ENCODE peak calls at places on chromosomes 4 and X, in nine cellular contexts. C is epithelial cell of esophagus, O is HFF-Myc, Y is MM.1S, N is OCI-LY7, T is astrocyte, Z is type B pancreatic cell, U is progenitor cell of endocrine pancreas, R is retinal pigment epithelial cell. H is an unnamed sample.
A peak's percentile ranks its signal among the peaks of the same experiment; 100 is the strongest.

GRCh38 chr4:143438710-143439109 is 74.8 kb upstream of the SMARCA5 start:
- DNase-seq in Z (no peak), Y (no peak), O (no peak), C (no peak), T (no peak), R (no peak), U (no peak), N (no peak), H (no peak)

GRCh38 chr4:81198151-81198550 is 16.9 kb downstream of the PRKG2 start:
- DNase-seq in U (no peak), Z (no peak), N (no peak), R (peak; percentile 69), C (peak; percentile 11), T (no peak), Y (no peak), O (no peak), H (no peak)

GRCh38 chr4:128913228-128913627 is 103.7 kb downstream of the JADE1 start:
- DNase-seq in O (no peak), U (no peak), C (no peak), Z (no peak), N (no peak), T (no peak), Y (no peak), R (no peak), H (peak; percentile 9)

GRCh38 chr4:129146639-129147038 is 50.7 kb downstream of the C4orf33 start:
- DNase-seq in C (no peak), O (no peak), R (no peak), T (no peak), N (no peak), Y (no peak), U (no peak), Z (no peak), H (no peak)

GRCh38 chr4:48546336-48546735 is 56.3 kb downstream of the ZAR1 start:
- DNase-seq in U (no peak), N (peak; percentile 55), T (peak; percentile 18), Y (peak; percentile 37), R (no peak), Z (no peak), O (peak; percentile 4), C (peak; percentile 24), H (no peak)

GRCh38 chr4:77465271-77465670 is 140.3 kb upstream of the CXCL13 start:
- DNase-seq in T (no peak), U (no peak), O (no peak), Z (no peak), N (no peak), C (peak; percentile 50), Y (no peak), R (no peak), H (no peak)

GRCh38 chr4:16205298-16206164 is 20.7 kb downstream of the TAPT1 start:
- DNase-seq in O (no peak), N (peak; percentile 86), T (no peak), R (no peak), C (peak; percentile 46), Y (peak; percentile 39), U (no peak), Z (no peak), H (peak; percentile 40)

GRCh38 chr4:5719329-5720055 is 8.5 kb downstream of the EVC start:
- DNase-seq in U (no peak), N (no peak), R (no peak), Y (no peak), O (no peak), Z (no peak), T (no peak), C (no peak), H (no peak)

GRCh38 chr4:82801910-82802521 is 3.4 kb upstream of the SCD5 start:
- DNase-seq in N (peak; percentile 12), Z (no peak), Y (no peak), T (peak; percentile 22), C (peak; percentile 66), R (no peak), O (no peak), U (no peak), H (no peak)

GRCh38 chr4:24748758-24749350 is 46.5 kb upstream of the SOD3 start:
- DNase-seq in U (no peak), Y (no peak), T (no peak), Z (no peak), R (no peak), C (no peak), O (no peak), N (no peak), H (no peak)

GRCh38 chr4:151960449-151961246 is 199.8 kb upstream of the GATB start:
- DNase-seq in Z (no peak), N (no peak), C (peak; percentile 34), T (no peak), O (no peak), R (no peak), Y (no peak), U (no peak), H (no peak)

GRCh38 chr4:102868782-102869568 is at the start of gene CISD2:
- DNase-seq in C (peak; percentile 93), T (peak; percentile 80), Y (peak; percentile 94), O (peak; percentile 68), Z (peak; percentile 94), R (peak; percentile 70), N (peak; percentile 94), U (peak; percentile 87), H (peak; percentile 91)

GRCh38 chrX:50903387-50904027 is 7.0 kb upstream of the BMP15 start:
- DNase-seq in Z (no peak), Y (peak; percentile 11), R (peak; percentile 2), U (peak; percentile 24), T (peak; percentile 1), N (peak; percentile 16), O (no peak), C (peak; percentile 53), H (peak; percentile 38)

GRCh38 chr4:55364691-55365346 is 18.8 kb downstream of the SRD5A3 start:
- DNase-seq in T (no peak), C (no peak), R (no peak), N (no peak), U (no peak), O (no peak), Y (no peak), Z (no peak), H (no peak)

DNA sequence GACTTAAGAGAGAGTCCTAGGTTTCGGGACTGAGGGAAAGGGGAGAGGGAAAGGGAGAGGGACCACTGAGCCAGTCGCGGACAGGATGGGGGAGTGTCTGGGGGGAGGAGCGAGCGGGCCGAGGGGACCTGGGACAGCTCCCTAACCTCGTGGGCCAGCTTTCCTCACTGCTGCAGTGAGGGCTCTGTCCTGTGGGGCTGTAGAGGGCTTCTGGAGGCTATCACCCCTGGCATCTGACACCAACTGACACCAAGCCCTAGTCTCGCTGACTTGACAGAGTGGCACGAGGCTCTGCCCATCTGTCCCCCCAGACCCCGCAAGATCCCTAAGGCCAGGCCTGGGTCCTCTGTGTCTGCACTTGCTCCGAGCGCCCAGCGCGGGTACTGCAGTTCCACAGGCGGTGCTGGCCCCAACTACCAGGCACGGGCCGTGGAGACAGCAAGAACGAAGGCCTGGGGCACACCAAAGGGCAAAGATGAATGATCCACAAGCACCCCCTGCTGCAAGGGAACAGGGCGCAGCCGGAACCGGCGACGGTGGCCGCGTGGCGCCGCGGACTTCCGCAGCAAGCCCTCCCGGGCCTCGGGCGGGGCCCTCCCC is 465 bp downstream of the HAUS7 start:
- DNase-seq in O (no peak), T (no peak), Z (no peak), U (no peak), N (peak; percentile 49), R (no peak), Y (peak; percentile 29), C (peak; percentile 27), H (no peak)
- TF ChIP-seq CTCF in O (no peak), T (no peak), Z (peak; percentile 43), U (no peak), N (no peak), R (no peak), Y (peak; percentile 18), C (no peak), H (no peak)

GRCh38 chr4:71272976-71273375 is 65.8 kb upstream of the SLC4A4 start:
- DNase-seq in U (no peak), N (no peak), T (no peak), R (no peak), Y (no peak), C (no peak), O (no peak), Z (no peak), H (no peak)

GRCh38 chr4:71267244-71267643 is 71.6 kb upstream of the SLC4A4 start:
- DNase-seq in Z (no peak), R (no peak), U (no peak), O (no peak), T (peak; percentile 45), Y (no peak), N (no peak), C (no peak), H (no peak)

GRCh38 chr4:71269241-71269640 is 69.6 kb upstream of the SLC4A4 start:
- DNase-seq in R (no peak), Y (no peak), O (no peak), Z (no peak), U (no peak), C (no peak), T (peak; percentile 40), N (no peak), H (no peak)

GRCh38 chr4:71268156-71268555 is 70.7 kb upstream of the SLC4A4 start:
- DNase-seq in R (no peak), N (no peak), Y (no peak), O (no peak), Z (no peak), U (no peak), C (no peak), T (peak; percentile 43), H (no peak)

DNA sequence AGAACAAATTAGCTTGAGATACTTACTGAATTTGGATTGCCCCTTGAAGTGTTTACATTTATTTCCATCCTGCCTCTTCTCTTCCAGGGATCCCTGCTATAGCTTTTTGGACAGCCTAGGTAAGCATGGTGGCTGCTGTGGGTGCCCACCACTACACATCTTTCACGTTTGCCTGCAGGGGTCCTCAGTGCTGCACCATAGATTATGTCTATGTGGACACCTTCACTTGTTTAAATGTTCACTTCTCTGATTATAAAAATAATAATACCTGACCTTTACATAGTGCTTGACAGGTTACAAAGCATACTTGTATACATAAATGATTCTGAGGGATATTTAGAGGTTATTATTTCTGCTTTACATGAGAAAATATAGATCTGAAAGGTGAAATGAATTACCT is 67.9 kb upstream of the SLC4A4 start:
- DNase-seq in O (no peak), C (peak; percentile 40), R (no peak), T (no peak), U (no peak), Y (no peak), N (peak; percentile 14), Z (no peak), H (no peak)
- TF ChIP-seq CTCF in O (peak; percentile 44), C (no peak), R (peak; percentile 63), T (peak; percentile 41), U (peak; percentile 50), Y (peak; percentile 31), N (peak; percentile 71), Z (peak; percentile 63), H (peak; percentile 52)

DNA sequence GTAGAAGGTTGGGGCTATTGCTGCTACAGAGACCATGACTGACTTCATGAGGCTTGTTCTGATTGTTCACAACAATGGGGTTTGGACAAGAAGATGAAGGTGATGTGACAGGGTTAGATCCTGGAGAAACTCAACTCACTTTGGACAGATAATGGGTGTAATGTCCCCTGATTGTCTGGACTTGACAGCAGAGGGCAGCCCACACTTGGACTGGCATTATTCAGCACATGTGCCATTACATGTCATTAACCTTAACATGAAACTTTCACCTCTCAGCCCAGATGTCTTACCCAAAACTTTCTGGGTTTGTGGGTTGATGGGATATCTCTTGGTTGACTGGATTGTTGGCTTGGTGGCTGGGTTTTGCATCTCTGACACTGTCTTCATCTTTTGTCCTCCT is 101.5 kb downstream of the MXRA5 start:
- DNase-seq in Z (no peak), U (no peak), C (peak; percentile 29), R (no peak), Y (peak; percentile 27), O (no peak), N (no peak), T (no peak), H (no peak)
- TF ChIP-seq CTCF in Z (no peak), U (no peak), C (peak; percentile 39), R (peak; percentile 12), Y (peak; percentile 41), O (no peak), N (no peak), T (no peak), H (no peak)

GRCh38 chr4:10983274-10983673 is 298.7 kb upstream of the CLNK start:
- DNase-seq in U (no peak), T (no peak), C (peak; percentile 63), R (no peak), Z (no peak), O (no peak), Y (peak; percentile 98), N (peak; percentile 3), H (no peak)
- TF ChIP-seq CTCF in U (no peak), T (no peak), C (no peak), R (no peak), Z (no peak), O (no peak), Y (peak; percentile 18), N (no peak), H (no peak)